ENCODE peak calls at places on chromosomes 5 and 9, in seven cellular contexts. F is iris pigment epithelial cell, S is kidney, W is RPMI7951, X is retina, H is choroid plexus epithelial cell, N is kidney tubule cell. K is an unnamed sample.

GRCh38 chr9:5791870-5792269 is 41.0 kb downstream of the ERMP1 start:
- DNase-seq in X (no peak), H (no peak), N (no peak), F (no peak), W (no peak), S (no peak), K (no peak)

GRCh38 chr9:96751815-96752214 is 26.1 kb downstream of the ZNF510 start:
- DNase-seq in X (no peak), W (no peak), H (no peak), F (no peak), S (no peak), N (no peak), K (no peak)

GRCh38 chr5:105953616-105954015 is 1717.1 kb downstream of the EFNA5 start:
- DNase-seq in S (no peak), X (no peak), F (no peak), H (no peak), N (no peak), W (no peak), K (no peak)

GRCh38 chr5:176447538-176447981 is 625 bp upstream of the FAF2 start:
- DNase-seq in X (no peak), S (no peak), F (no peak), H (no peak), N (no peak), W (no peak), K (no peak)

GRCh38 chr5:34483442-34484033 is 172.6 kb upstream of the RAI14 start:
- DNase-seq in N (no peak), X (peak; percentile 61), H (peak; percentile 48), W (no peak), F (no peak), S (no peak), K (peak; percentile 66)

GRCh38 chr9:89536618-89537017 is 38.7 kb upstream of the SEMA4D start:
- DNase-seq in S (no peak), X (no peak), W (no peak), H (no peak), N (no peak), F (no peak), K (no peak)

GRCh38 chr9:134768332-134769083 is 112.1 kb upstream of the FCN2 start:
- DNase-seq in S (no peak), W (peak; percentile 37), N (no peak), F (no peak), H (no peak), X (no peak), K (no peak)

GRCh38 chr9:115231116-115231515 is 113.2 kb upstream of the TNC start:
- DNase-seq in W (peak; percentile 51), X (no peak), F (no peak), N (no peak), H (no peak), S (no peak), K (no peak)

GRCh38 chr5:80181618-80182211 is 74.1 kb downstream of the SERINC5 start:
- DNase-seq in H (peak; percentile 27), F (peak; percentile 24), W (peak; percentile 74), S (peak; percentile 80), N (peak; percentile 49), X (no peak), K (no peak)

GRCh38 chr9:138078846-138079245 is 201.3 kb downstream of the CACNA1B start:
- DNase-seq in F (no peak), N (no peak), W (no peak), X (no peak), H (no peak), S (peak; percentile 10), K (no peak)

GRCh38 chr5:126961702-126962101 is 68.7 kb downstream of the MARCHF3 start:
- DNase-seq in X (no peak), S (no peak), W (peak; percentile 52), N (no peak), F (peak; percentile 82), H (peak; percentile 54), K (no peak)

GRCh38 chr9:34151398-34151797 is 24.9 kb upstream of the DCAF12 start:
- DNase-seq in S (peak; percentile 10), N (no peak), W (no peak), F (no peak), H (no peak), X (no peak), K (no peak)

GRCh38 chr9:81656004-81656403 is 33.3 kb downstream of the TLE1 start:
- DNase-seq in N (no peak), X (no peak), H (peak; percentile 65), S (no peak), F (peak; percentile 58), W (no peak), K (no peak)

GRCh38 chr5:65830856-65831255 is 95.5 kb upstream of the ERBIN start:
- DNase-seq in S (no peak), H (no peak), N (no peak), W (peak; percentile 2), F (no peak), X (peak; percentile 27), K (no peak)

GRCh38 chr5:949815-950560 is 57.3 kb downstream of the TRIP13 start:
- DNase-seq in X (no peak), F (no peak), N (no peak), H (no peak), S (no peak), W (no peak), K (no peak)

GRCh38 chr5:113614191-113614590 is 100.7 kb downstream of the YTHDC2 start:
- DNase-seq in H (peak; percentile 12), X (no peak), F (peak; percentile 24), S (no peak), N (peak; percentile 45), W (no peak), K (no peak)

K was measured in endodermal cell.